ENCODE peak calls at places on chromosome 7, in six cellular contexts. U, R, Y, T, B and P are unnamed samples. For H3K4me1 and H3K9me3, the result is how much of the 10 kb centered on the place peaks cover.

GRCh38 chr7:41319601-41320000 is 383.3 kb downstream of the INHBA start:
- DNase-seq in U (no peak), R (no peak), Y (no peak), T (no peak), B (no peak), P (no peak)

GRCh38 chr7:156984209-156984891 is 26.1 kb downstream of the MNX1 start:
- DNase-seq in U (no peak), R (no peak), Y (peak), T (no peak), B (no peak), P (no peak)

GRCh38 chr7:99557940-99558305 is 519 bp upstream of the ZNF655 start:
- DNase-seq in U (no peak), R (no peak), Y (no peak), T (no peak), B (no peak), P (no peak)

GRCh38 chr7:1251796-1252542 is 19.3 kb downstream of the UNCX start:
- DNase-seq in U (no peak), R (no peak), Y (no peak), T (no peak), B (no peak), P (no peak)

GRCh38 chr7:5488286-5488878 is 64.7 kb upstream of the TNRC18 start:
- DNase-seq in U (no peak), R (no peak), Y (no peak), T (no peak), B (no peak), P (no peak)

GRCh38 chr7:18179058-18179457 is 151.4 kb upstream of the PRPS1L1 start:
- DNase-seq in U (no peak), R (no peak), Y (peak), T (no peak), B (peak), P (no peak)

GRCh38 chr7:106167439-106168136 is 55.5 kb upstream of the SYPL1 start:
- DNase-seq in U (no peak), R (no peak), Y (peak), T (no peak), B (peak), P (no peak)

GRCh38 chr7:132857703-132858102 is 224.2 kb downstream of the CHCHD3 start:
- DNase-seq in U (no peak), R (no peak), Y (no peak), T (no peak), B (no peak), P (no peak)

GRCh38 chr7:143280160-143280559 is 4.6 kb upstream of the TMEM139 start:
- DNase-seq in U (no peak), R (no peak), Y (no peak), T (no peak), B (no peak), P (no peak)

GRCh38 chr7:36871863-36872262 is 147.6 kb upstream of the AOAH start:
- DNase-seq in U (no peak), R (no peak), Y (no peak), T (no peak), B (no peak), P (no peak)

GRCh38 chr7:64114791-64115190 is 69.6 kb downstream of the ZNF727 start:
- DNase-seq in U (no peak), R (no peak), Y (no peak), T (no peak), B (no peak), P (no peak)

GRCh38 chr7:140618291-140618690 is 22.3 kb downstream of the DENND2A start:
- DNase-seq in U (no peak), R (no peak), Y (no peak), T (no peak), B (no peak), P (no peak)
- H3K27ac ChIP-seq in U (no peak), R (no peak), Y (no peak), T (no peak), B (no peak), P (no peak)

GRCh38 chr7:20351901-20352300 is 21.2 kb downstream of the ITGB8 start:
- DNase-seq in U (no peak), R (no peak), Y (peak), T (no peak), B (peak), P (no peak)
- H3K4me1 ChIP-seq in U (under half), R (under half), Y (under half), T (under half), B (under half), P (under half)

GRCh38 chr7:93138576-93138975 is 9.6 kb downstream of the SAMD9L start:
- DNase-seq in U (no peak), R (no peak), Y (no peak), T (no peak), B (no peak), P (no peak)
- H3K9me3 ChIP-seq in U (under half), R (under half), Y (under half), T (under half), B (under half), P (half or more)

GRCh38 chr7:108289852-108290251 is 159.7 kb upstream of the LAMB4 start:
- DNase-seq in U (no peak), R (no peak), Y (no peak), T (no peak), B (no peak), P (no peak)
- H3K27ac ChIP-seq in U (no peak), R (no peak), Y (no peak), T (peak), B (no peak), P (no peak)